ENCODE peak calls at places on chromosomes 11 and 22, in five cellular contexts. X is HCT116, S is A549, H is GM23338, O is Panc1. Q is an unnamed sample.
A peak's percentile ranks its signal among the peaks of the same experiment; 100 is the strongest.

GRCh38 chr11:77117485-77117884 is 10.6 kb upstream of the MYO7A start:
- DNase-seq in X (no peak), S (no peak), H (no peak), O (no peak), Q (no peak)

GRCh38 chr22:19405652-19406051 is 25.9 kb downstream of the HIRA start:
- DNase-seq in X (no peak), S (no peak), H (no peak), O (no peak), Q (no peak)

GRCh38 chr11:18010977-18011586 is 1.8 kb downstream of the SERGEF start:
- DNase-seq in X (no peak), S (no peak), H (no peak), O (no peak), Q (no peak)

GRCh38 chr11:6443269-6444003 is 2.6 kb upstream of the HPX start:
- DNase-seq in X (no peak), S (peak; percentile 36), H (peak; percentile 87), O (peak; percentile 41), Q (peak; percentile 78)

GRCh38 chr11:131428853-131429252 is 58.4 kb downstream of the NTM start:
- DNase-seq in X (no peak), S (no peak), H (no peak), O (no peak), Q (no peak)

GRCh38 chr11:28618426-28618825 is 510.2 kb downstream of the METTL15 start:
- DNase-seq in X (no peak), S (no peak), H (no peak), O (no peak), Q (no peak)

GRCh38 chr22:48402591-48403031 is 1425.1 kb downstream of the BRD1 start:
- DNase-seq in X (no peak), S (no peak), H (no peak), O (no peak), Q (no peak)

GRCh38 chr11:66338276-66339162 is 2.3 kb upstream of the RIN1 start:
- DNase-seq in X (no peak), S (no peak), H (no peak), O (no peak), Q (no peak)

GRCh38 chr11:83612891-83613766 is 327.0 kb upstream of the CCDC90B start:
- DNase-seq in X (no peak), S (no peak), H (peak; percentile 75), O (no peak), Q (peak; percentile 19)

GRCh38 chr11:119722281-119722794 is 6.7 kb downstream of the NECTIN1 start:
- DNase-seq in X (no peak), S (no peak), H (peak; percentile 39), O (no peak), Q (no peak)

GRCh38 chr22:19060356-19061009 is 61.7 kb downstream of the DGCR2 start:
- DNase-seq in X (no peak), S (peak; percentile 22), H (no peak), O (no peak), Q (no peak)

GRCh38 chr11:122673706-122674105 is 18.2 kb downstream of the UBASH3B start:
- DNase-seq in X (no peak), S (no peak), H (no peak), O (no peak), Q (no peak)

GRCh38 chr22:27726344-27726725 is 75.2 kb downstream of the MN1 start:
- DNase-seq in X (no peak), S (no peak), H (no peak), O (no peak), Q (no peak)

GRCh38 chr11:64225608-64226506 is at the start of the genes NUDT22 and TRPT1:
- DNase-seq in X (no peak), S (peak; percentile 80), H (peak; percentile 94), O (no peak), Q (peak; percentile 97)
- TF ChIP-seq REST in X (no peak), S (no peak), H (no peak), O (no peak), Q (no peak)

GRCh38 chr22:35399114-35399677 is 744 bp upstream of the MCM5 start:
- DNase-seq in X (no peak), S (no peak), H (peak; percentile 52), O (no peak), Q (peak; percentile 76)

GRCh38 chr22:35399678-35400334 is at the start of gene MCM5:
- DNase-seq in X (peak; percentile 93), S (peak; percentile 96), H (peak; percentile 99), O (peak; percentile 84), Q (peak; percentile 98)

GRCh38 chr22:35401863-35402262 is 1.9 kb downstream of the MCM5 start:
- DNase-seq in X (no peak), S (no peak), H (no peak), O (no peak), Q (no peak)

GRCh38 chr22:35398574-35398973 is 1.4 kb upstream of the MCM5 start:
- DNase-seq in X (no peak), S (no peak), H (no peak), O (no peak), Q (no peak)

DNA sequence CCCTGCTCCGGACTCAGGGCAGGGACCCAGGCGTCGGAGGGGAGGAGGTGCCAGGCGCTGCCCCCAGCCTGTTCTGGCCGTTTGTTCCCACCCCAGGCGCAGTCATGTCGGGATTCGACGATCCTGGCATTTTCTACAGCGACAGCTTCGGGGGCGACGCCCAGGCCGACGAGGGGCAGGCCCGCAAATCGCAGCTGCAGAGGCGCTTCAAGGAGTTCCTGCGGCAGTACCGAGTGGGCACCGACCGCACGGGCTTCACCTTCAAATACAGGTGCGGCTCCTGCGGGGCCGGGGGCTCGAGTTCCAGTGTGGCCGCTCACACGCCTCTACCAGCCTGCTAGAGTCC is 368 bp downstream of the MCM5 start:
- DNase-seq in X (no peak), S (no peak), H (peak; percentile 54), O (no peak), Q (no peak)
- TF ChIP-seq REST in X (no peak), S (no peak), H (no peak), O (no peak), Q (no peak)

GRCh38 chr11:106717222-106717621 is 301.1 kb downstream of the GUCY1A2 start:
- DNase-seq in X (no peak), S (no peak), H (no peak), O (no peak), Q (no peak)

GRCh38 chr11:106708348-106708747 is 309.9 kb downstream of the GUCY1A2 start:
- DNase-seq in X (no peak), S (no peak), H (peak; percentile 41), O (no peak), Q (no peak)

GRCh38 chr11:106714179-106714578 is 304.1 kb downstream of the GUCY1A2 start:
- DNase-seq in X (no peak), S (no peak), H (no peak), O (no peak), Q (no peak)
- TF ChIP-seq REST in X (no peak), S (no peak), H (no peak), O (no peak), Q (no peak)

GRCh38 chr11:34819740-34820482 is 96.3 kb downstream of the APIP start:
- DNase-seq in X (no peak), S (no peak), H (no peak), O (no peak), Q (no peak)
- TF ChIP-seq REST in X (no peak), S (no peak), H (no peak), O (no peak), Q (no peak)

DNA sequence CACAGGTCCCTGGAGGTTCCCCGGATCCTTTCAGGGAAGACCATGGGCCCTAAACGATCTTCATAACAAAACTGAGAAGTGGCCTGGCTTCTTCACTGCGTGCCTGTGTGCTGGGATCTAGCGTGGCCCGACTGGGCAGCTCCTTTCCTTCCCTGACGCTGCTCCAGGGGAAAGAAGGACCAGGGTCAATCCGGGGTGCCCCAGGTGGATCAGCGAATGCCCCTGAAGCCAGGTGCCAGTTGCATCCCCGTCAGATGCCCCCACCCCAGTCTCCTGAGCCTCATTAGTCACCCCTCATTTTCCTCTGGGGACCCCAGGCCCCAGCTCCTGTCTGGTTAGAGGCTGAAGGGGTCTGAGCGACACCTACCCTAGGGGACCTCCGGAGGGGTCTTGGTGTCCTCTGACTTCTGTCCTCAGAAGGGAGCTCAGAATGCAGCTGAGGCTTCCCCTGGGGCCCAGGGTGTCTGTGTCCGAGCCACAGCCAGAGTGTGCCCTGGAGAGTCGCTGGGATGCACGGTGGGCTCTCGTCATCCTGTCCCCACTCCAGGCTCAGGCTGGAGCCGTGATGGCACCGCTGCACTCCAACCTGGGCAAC is 18.7 kb upstream of the MUC6 start:
- DNase-seq in X (no peak), S (no peak), H (no peak), O (no peak), Q (no peak)
- TF ChIP-seq REST in X (no peak), S (no peak), H (no peak), O (no peak), Q (no peak)

GRCh38 chr11:59172345-59173079 is 580 bp downstream of the DTX4 start:
- DNase-seq in X (no peak), S (no peak), H (peak; percentile 52), O (no peak), Q (peak; percentile 63)
- TF ChIP-seq REST in X (no peak), S (no peak), H (no peak), O (no peak), Q (no peak)